ENCODE peak calls at places on chromosome 5, in four cellular contexts. One of them, this sample, is unnamed. For H3K4me1, the result is how much of the 10 kb centered on the place peaks cover.

GRCh38 chr5:73232266-73233041 is 59.5 kb downstream of the TMEM174 start:
- DNase-seq in hepatocyte: no peak
- DNase-seq in aorta: no peak
- DNase-seq in CD8-positive, alpha-beta memory T cell: no peak
- DNase-seq in this sample: no peak

GRCh38 chr5:142743677-142744441 is 26.3 kb upstream of the ARHGAP26 start:
- DNase-seq in hepatocyte: no peak
- DNase-seq in aorta: no peak
- DNase-seq in CD8-positive, alpha-beta memory T cell: no peak
- DNase-seq in this sample: no peak

GRCh38 chr5:141199359-141200235 is at the start of gene PCDHB11:
- DNase-seq in hepatocyte: no peak
- DNase-seq in aorta: no peak
- DNase-seq in CD8-positive, alpha-beta memory T cell: no peak
- DNase-seq in this sample: no peak

GRCh38 chr5:86463339-86463738 is 154.4 kb upstream of the COX7C start:
- DNase-seq in hepatocyte: peak
- DNase-seq in aorta: no peak
- DNase-seq in CD8-positive, alpha-beta memory T cell: no peak
- DNase-seq in this sample: no peak

GRCh38 chr5:141618030-141618803 is 583 bp downstream of the DIAPH1 start:
- DNase-seq in hepatocyte: peak
- DNase-seq in aorta: peak
- DNase-seq in CD8-positive, alpha-beta memory T cell: peak
- DNase-seq in this sample: peak

GRCh38 chr5:144510845-144511580 is 340.3 kb downstream of the KCTD16 start:
- DNase-seq in hepatocyte: no peak
- DNase-seq in aorta: no peak
- DNase-seq in CD8-positive, alpha-beta memory T cell: no peak
- DNase-seq in this sample: no peak

GRCh38 chr5:27315541-27316282 is 277.3 kb upstream of the CDH9 start:
- DNase-seq in hepatocyte: no peak
- DNase-seq in aorta: no peak
- DNase-seq in CD8-positive, alpha-beta memory T cell: no peak
- DNase-seq in this sample: no peak

GRCh38 chr5:170302729-170303501 is 5.3 kb upstream of the LCP2 start:
- DNase-seq in hepatocyte: no peak
- DNase-seq in aorta: peak
- DNase-seq in CD8-positive, alpha-beta memory T cell: peak
- DNase-seq in this sample: no peak

GRCh38 chr5:17167171-17167891 is 50.1 kb upstream of the BASP1 start:
- DNase-seq in hepatocyte: no peak
- DNase-seq in aorta: no peak
- DNase-seq in CD8-positive, alpha-beta memory T cell: no peak
- DNase-seq in this sample: no peak

GRCh38 chr5:111748304-111748763 is 8.7 kb downstream of the NREP start:
- DNase-seq in hepatocyte: no peak
- DNase-seq in aorta: no peak
- DNase-seq in CD8-positive, alpha-beta memory T cell: no peak
- DNase-seq in this sample: no peak

GRCh38 chr5:133304707-133305216 is 252.9 kb downstream of the HSPA4 start:
- DNase-seq in hepatocyte: no peak
- DNase-seq in aorta: no peak
- DNase-seq in CD8-positive, alpha-beta memory T cell: no peak
- DNase-seq in this sample: no peak

GRCh38 chr5:83720805-83721431 is at the start of gene HAPLN1:
- DNase-seq in hepatocyte: peak
- DNase-seq in aorta: no peak
- DNase-seq in CD8-positive, alpha-beta memory T cell: no peak
- DNase-seq in this sample: no peak

GRCh38 chr5:94314507-94315170 is 303.8 kb downstream of the KIAA0825 start:
- DNase-seq in hepatocyte: no peak
- DNase-seq in aorta: no peak
- DNase-seq in CD8-positive, alpha-beta memory T cell: no peak
- DNase-seq in this sample: no peak

GRCh38 chr5:169094586-169095409 is 206.1 kb downstream of the SLIT3 start:
- DNase-seq in hepatocyte: no peak
- DNase-seq in aorta: no peak
- DNase-seq in CD8-positive, alpha-beta memory T cell: no peak
- DNase-seq in this sample: no peak

GRCh38 chr5:36378551-36378950 is 76.8 kb upstream of the RANBP3L start:
- DNase-seq in hepatocyte: no peak
- DNase-seq in aorta: no peak
- DNase-seq in CD8-positive, alpha-beta memory T cell: no peak
- DNase-seq in this sample: no peak

GRCh38 chr5:105977163-105977562 is 1693.6 kb downstream of the EFNA5 start:
- DNase-seq in hepatocyte: no peak
- DNase-seq in aorta: no peak
- DNase-seq in CD8-positive, alpha-beta memory T cell: no peak
- DNase-seq in this sample: no peak

GRCh38 chr5:141867139-141867538 is 11.1 kb downstream of the PCDH1 start:
- DNase-seq in hepatocyte: peak
- DNase-seq in aorta: no peak
- DNase-seq in CD8-positive, alpha-beta memory T cell: no peak
- DNase-seq in this sample: no peak

GRCh38 chr5:59840200-59840601 is 53.3 kb downstream of the PDE4D start:
- DNase-seq in hepatocyte: peak
- DNase-seq in aorta: no peak
- DNase-seq in CD8-positive, alpha-beta memory T cell: no peak
- DNase-seq in this sample: no peak

GRCh38 chr5:2751592-2752021 is at the start of gene IRX2:
- DNase-seq in hepatocyte: peak
- DNase-seq in aorta: no peak
- DNase-seq in CD8-positive, alpha-beta memory T cell: no peak
- DNase-seq in this sample: peak

GRCh38 chr5:80959768-80960442 is at the start of gene RASGRF2:
- DNase-seq in hepatocyte: peak
- DNase-seq in aorta: no peak
- DNase-seq in CD8-positive, alpha-beta memory T cell: no peak
- DNase-seq in this sample: peak

GRCh38 chr5:36402512-36402906 is 100.8 kb upstream of the RANBP3L start:
- DNase-seq in hepatocyte: no peak
- DNase-seq in aorta: no peak
- DNase-seq in CD8-positive, alpha-beta memory T cell: no peak
- DNase-seq in this sample: no peak

GRCh38 chr5:38582662-38583061 is 26.2 kb upstream of the LIFR start:
- DNase-seq in hepatocyte: no peak
- DNase-seq in aorta: no peak
- DNase-seq in CD8-positive, alpha-beta memory T cell: no peak
- DNase-seq in this sample: no peak

GRCh38 chr5:170832241-170832640 is 29.6 kb upstream of the RANBP17 start:
- DNase-seq in hepatocyte: no peak
- DNase-seq in aorta: no peak
- DNase-seq in CD8-positive, alpha-beta memory T cell: no peak
- DNase-seq in this sample: no peak

GRCh38 chr5:9209846-9210547 is 335.9 kb downstream of the SEMA5A start:
- DNase-seq in hepatocyte: no peak
- DNase-seq in aorta: no peak
- DNase-seq in CD8-positive, alpha-beta memory T cell: no peak
- DNase-seq in this sample: no peak

GRCh38 chr5:123365163-123365562 is 58.0 kb downstream of the CEP120 start:
- DNase-seq in hepatocyte: no peak
- DNase-seq in aorta: no peak
- DNase-seq in CD8-positive, alpha-beta memory T cell: no peak
- DNase-seq in this sample: no peak

GRCh38 chr5:126780165-126780827 is 3.4 kb downstream of the LMNB1 start:
- DNase-seq in hepatocyte: peak
- DNase-seq in aorta: no peak
- DNase-seq in CD8-positive, alpha-beta memory T cell: no peak
- DNase-seq in this sample: no peak

GRCh38 chr5:39892708-39893107 is 467.9 kb upstream of the DAB2 start:
- DNase-seq in hepatocyte: no peak
- DNase-seq in aorta: no peak
- DNase-seq in CD8-positive, alpha-beta memory T cell: no peak
- DNase-seq in this sample: no peak

GRCh38 chr5:33275921-33276705 is 164.7 kb upstream of the TARS1 start:
- DNase-seq in hepatocyte: no peak
- DNase-seq in aorta: no peak
- DNase-seq in CD8-positive, alpha-beta memory T cell: no peak
- DNase-seq in this sample: no peak

GRCh38 chr5:6085461-6085860 is 292.9 kb downstream of the MED10 start:
- DNase-seq in hepatocyte: no peak
- DNase-seq in aorta: no peak
- DNase-seq in CD8-positive, alpha-beta memory T cell: no peak
- DNase-seq in this sample: no peak

GRCh38 chr5:17222679-17223078 is 5.2 kb downstream of the BASP1 start:
- DNase-seq in hepatocyte: no peak
- DNase-seq in aorta: no peak
- DNase-seq in CD8-positive, alpha-beta memory T cell: no peak
- DNase-seq in this sample: no peak

GRCh38 chr5:16907270-16907669 is 28.8 kb downstream of the MYO10 start:
- DNase-seq in hepatocyte: no peak
- DNase-seq in aorta: no peak
- DNase-seq in CD8-positive, alpha-beta memory T cell: no peak
- DNase-seq in this sample: no peak

GRCh38 chr5:63555874-63556273 is 406.4 kb downstream of the HTR1A start:
- DNase-seq in hepatocyte: no peak
- DNase-seq in aorta: no peak
- DNase-seq in CD8-positive, alpha-beta memory T cell: no peak
- DNase-seq in this sample: no peak

GRCh38 chr5:111997308-111998159 is 240.5 kb upstream of the NREP start:
- DNase-seq in hepatocyte: peak
- DNase-seq in aorta: peak
- DNase-seq in CD8-positive, alpha-beta memory T cell: no peak
- DNase-seq in this sample: no peak

DNA sequence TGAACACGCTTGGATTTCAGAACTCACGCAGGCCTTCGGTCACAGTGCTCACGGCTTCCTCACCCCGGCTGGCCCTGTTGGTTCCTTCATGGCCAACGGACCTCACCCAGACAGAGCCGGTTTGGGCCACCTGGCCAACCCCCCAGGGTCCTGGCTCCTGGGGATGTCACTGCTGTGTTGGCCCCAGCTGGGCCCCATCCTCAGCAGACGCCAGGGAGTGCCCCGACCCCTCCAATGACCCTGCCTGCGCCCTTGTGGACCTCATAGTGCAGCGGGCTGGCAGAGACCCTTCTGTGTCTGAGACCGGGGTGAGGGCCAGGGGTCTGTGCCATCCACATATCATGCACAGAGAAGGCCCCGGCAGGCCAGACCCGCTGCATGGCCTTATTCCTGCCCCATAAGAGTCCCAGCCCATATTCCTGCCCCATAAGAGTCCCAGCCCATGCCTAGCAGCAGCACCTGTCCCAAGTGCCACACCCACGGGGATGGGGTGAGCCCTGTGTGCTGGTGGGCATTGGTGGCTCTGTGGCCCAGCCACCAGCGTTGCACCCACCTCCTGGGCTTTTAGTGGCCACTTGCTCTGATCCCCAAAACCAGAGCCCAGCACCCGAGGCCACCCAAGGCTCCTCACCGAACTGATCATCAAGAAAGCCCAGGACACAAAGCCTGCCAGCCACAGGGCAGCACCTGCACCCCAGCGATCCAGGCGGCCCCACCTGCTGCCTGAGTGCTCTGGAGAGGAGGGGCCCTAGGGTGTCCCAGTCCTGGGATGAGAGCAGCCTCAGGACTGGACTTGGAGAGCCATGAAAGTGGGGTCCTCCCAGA is 1.3 kb upstream of the LPCAT1 start:
- DNase-seq in hepatocyte: no peak
- DNase-seq in aorta: peak
- DNase-seq in CD8-positive, alpha-beta memory T cell: no peak
- DNase-seq in this sample: no peak
- H3K4me3 ChIP-seq in hepatocyte: no peak
- H3K4me3 ChIP-seq in aorta: no peak
- H3K4me3 ChIP-seq in CD8-positive, alpha-beta memory T cell: peak
- H3K4me3 ChIP-seq in this sample: no peak

DNA sequence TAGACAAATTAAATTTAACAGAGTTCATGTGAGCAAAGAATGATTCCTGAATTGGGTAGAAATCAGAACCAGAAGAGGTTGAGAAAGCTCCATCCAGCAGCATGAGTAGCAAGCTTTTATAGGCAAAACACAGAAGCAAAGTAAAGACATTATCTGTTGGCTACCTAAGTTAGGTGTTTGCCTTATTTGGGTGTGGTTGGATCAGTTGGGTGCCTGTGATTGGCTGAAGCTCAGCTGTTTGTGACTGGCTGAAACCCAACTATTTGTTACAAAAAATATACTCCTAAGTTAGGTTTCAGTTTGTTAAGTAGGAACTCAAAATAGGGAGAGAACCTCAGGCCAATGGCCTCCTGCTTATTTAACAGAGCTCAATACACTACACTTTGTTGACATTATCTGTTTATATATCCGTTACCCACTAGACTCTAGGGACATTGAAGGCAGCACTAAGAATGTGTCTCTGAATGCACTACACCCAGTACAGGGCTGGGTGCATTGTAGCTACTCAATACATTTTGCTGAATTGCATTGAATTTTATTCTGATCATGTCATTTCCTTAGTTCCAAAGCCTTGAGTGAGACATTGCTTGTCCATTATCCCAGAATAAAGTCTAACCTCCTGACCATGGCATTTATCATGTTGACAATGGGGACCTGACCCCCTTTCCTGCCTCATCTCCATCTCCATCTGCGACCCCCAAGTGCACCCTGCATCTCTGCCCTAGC is 98.7 kb downstream of the CCDC192 start:
- DNase-seq in hepatocyte: no peak
- DNase-seq in aorta: no peak
- DNase-seq in CD8-positive, alpha-beta memory T cell: no peak
- DNase-seq in this sample: no peak
- H3K27ac ChIP-seq in hepatocyte: no peak
- H3K27ac ChIP-seq in aorta: no peak
- H3K27ac ChIP-seq in CD8-positive, alpha-beta memory T cell: no peak
- H3K27ac ChIP-seq in this sample: no peak

GRCh38 chr5:125154321-125154811 is 407.9 kb upstream of the ZNF608 start:
- DNase-seq in hepatocyte: no peak
- DNase-seq in aorta: no peak
- DNase-seq in CD8-positive, alpha-beta memory T cell: no peak
- DNase-seq in this sample: no peak
- H3K4me1 ChIP-seq in hepatocyte: under half
- H3K4me1 ChIP-seq in aorta: under half
- H3K4me1 ChIP-seq in CD8-positive, alpha-beta memory T cell: under half
- H3K4me1 ChIP-seq in this sample: under half

DNA sequence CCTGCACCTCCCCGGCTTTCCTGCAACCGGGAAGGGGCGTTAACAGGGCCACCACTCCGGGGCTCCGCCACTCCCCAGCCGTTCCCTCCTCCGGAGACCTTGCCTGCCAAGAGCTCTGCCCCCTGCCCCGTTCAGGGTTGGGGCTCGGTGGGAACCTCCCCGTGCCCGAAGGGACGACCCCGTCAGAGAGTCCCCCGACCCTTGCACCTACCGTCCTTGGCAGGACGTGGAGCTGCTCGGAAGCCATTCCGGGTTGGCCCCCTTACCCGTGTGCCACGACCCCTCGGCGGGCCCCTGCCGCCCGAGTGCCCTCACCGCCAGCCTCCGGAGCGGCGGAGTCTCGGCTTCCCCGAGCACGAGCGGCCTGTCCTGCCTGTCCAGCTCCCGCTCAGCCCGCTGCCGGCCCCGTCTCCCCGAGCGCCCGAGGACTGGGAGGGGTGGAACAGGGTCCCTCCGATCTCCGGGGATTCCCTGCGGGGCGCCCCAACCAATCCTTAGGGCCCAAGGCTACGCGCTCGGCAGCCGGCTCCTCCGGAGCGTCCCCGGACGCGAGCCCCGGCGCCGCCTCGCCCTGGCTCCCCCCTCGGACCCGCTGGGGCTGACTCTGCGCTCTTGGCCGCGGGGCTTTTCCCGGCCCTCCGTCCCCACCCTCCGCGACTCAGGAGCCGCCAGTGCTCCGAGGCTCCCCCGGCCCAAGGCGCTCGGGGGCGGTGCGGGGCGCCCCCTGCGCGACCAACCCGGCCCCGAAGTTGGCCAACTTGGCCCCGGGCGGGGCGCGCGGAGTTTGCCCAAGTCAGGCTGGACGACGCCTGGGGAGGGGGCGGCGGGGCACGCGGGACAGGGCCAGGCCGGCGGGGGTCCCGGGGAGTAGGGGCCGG is 721 bp downstream of the ADAMTS2 start:
- DNase-seq in hepatocyte: peak
- DNase-seq in aorta: peak
- DNase-seq in CD8-positive, alpha-beta memory T cell: no peak
- DNase-seq in this sample: no peak
- H3K4me3 ChIP-seq in hepatocyte: peak
- H3K4me3 ChIP-seq in aorta: peak
- H3K4me3 ChIP-seq in CD8-positive, alpha-beta memory T cell: no peak
- H3K4me3 ChIP-seq in this sample: peak

This sample was measured in pancreas.